ENCODE peak calls at places on chromosomes 16 and 17, in six cellular contexts. One of them, this sample, is unnamed.
A peak's percentile ranks its signal among the peaks of the same experiment; 100 is the strongest.

GRCh38 chr17:55162556-55162946 is 102.2 kb upstream of the HLF start:
- DNase-seq in amygdala: no peak
- DNase-seq in T-cell: no peak
- DNase-seq in IMR-90: no peak
- DNase-seq in stomach: no peak
- DNase-seq in NCI-H1436: no peak
- DNase-seq in this sample: no peak

GRCh38 chr17:50036455-50037320 is 19.2 kb upstream of the ITGA3 start:
- DNase-seq in amygdala: no peak
- DNase-seq in T-cell: no peak
- DNase-seq in IMR-90: no peak
- DNase-seq in stomach: no peak
- DNase-seq in NCI-H1436: no peak
- DNase-seq in this sample: no peak

GRCh38 chr17:49694847-49695697 is 12.7 kb downstream of the SLC35B1 start:
- DNase-seq in amygdala: no peak
- DNase-seq in T-cell: peak; percentile 74
- DNase-seq in IMR-90: no peak
- DNase-seq in stomach: peak; percentile 72
- DNase-seq in NCI-H1436: peak; percentile 51
- DNase-seq in this sample: no peak

GRCh38 chr17:62703269-62703775 is 75.9 kb downstream of the MRC2 start:
- DNase-seq in amygdala: no peak
- DNase-seq in T-cell: no peak
- DNase-seq in IMR-90: peak; percentile 53
- DNase-seq in stomach: peak; percentile 73
- DNase-seq in NCI-H1436: no peak
- DNase-seq in this sample: no peak

GRCh38 chr17:77312786-77313599 is 172.2 kb downstream of the SEC14L1 start:
- DNase-seq in amygdala: no peak
- DNase-seq in T-cell: no peak
- DNase-seq in IMR-90: peak; percentile 82
- DNase-seq in stomach: peak; percentile 75
- DNase-seq in NCI-H1436: no peak
- DNase-seq in this sample: peak; percentile 91

GRCh38 chr16:61892531-61892930 is 143.7 kb downstream of the CDH8 start:
- DNase-seq in amygdala: no peak
- DNase-seq in T-cell: no peak
- DNase-seq in IMR-90: no peak
- DNase-seq in stomach: no peak
- DNase-seq in NCI-H1436: no peak
- DNase-seq in this sample: no peak

GRCh38 chr17:20111538-20111937 is 102.4 kb downstream of the SPECC1 start:
- DNase-seq in amygdala: no peak
- DNase-seq in T-cell: no peak
- DNase-seq in IMR-90: no peak
- DNase-seq in stomach: no peak
- DNase-seq in NCI-H1436: no peak
- DNase-seq in this sample: no peak

GRCh38 chr17:14138649-14139048 is 69.3 kb downstream of the COX10 start:
- DNase-seq in amygdala: no peak
- DNase-seq in T-cell: no peak
- DNase-seq in IMR-90: no peak
- DNase-seq in stomach: no peak
- DNase-seq in NCI-H1436: no peak
- DNase-seq in this sample: no peak

GRCh38 chr17:78173025-78173715 is 4.8 kb downstream of the SYNGR2 start:
- DNase-seq in amygdala: no peak
- DNase-seq in T-cell: no peak
- DNase-seq in IMR-90: no peak
- DNase-seq in stomach: no peak
- DNase-seq in NCI-H1436: no peak
- DNase-seq in this sample: no peak

GRCh38 chr17:7940034-7940433 is 8.0 kb downstream of the CNTROB start:
- DNase-seq in amygdala: no peak
- DNase-seq in T-cell: no peak
- DNase-seq in IMR-90: no peak
- DNase-seq in stomach: no peak
- DNase-seq in NCI-H1436: no peak
- DNase-seq in this sample: no peak

GRCh38 chr16:64925166-64925565 is 196.7 kb downstream of the CDH11 start:
- DNase-seq in amygdala: no peak
- DNase-seq in T-cell: no peak
- DNase-seq in IMR-90: no peak
- DNase-seq in stomach: no peak
- DNase-seq in NCI-H1436: no peak
- DNase-seq in this sample: no peak

GRCh38 chr16:84775262-84775810 is 44.4 kb upstream of the CRISPLD2 start:
- DNase-seq in amygdala: no peak
- DNase-seq in T-cell: no peak
- DNase-seq in IMR-90: no peak
- DNase-seq in stomach: no peak
- DNase-seq in NCI-H1436: no peak
- DNase-seq in this sample: no peak

GRCh38 chr16:77899416-77899815 is 111.1 kb downstream of the VAT1L start:
- DNase-seq in amygdala: no peak
- DNase-seq in T-cell: no peak
- DNase-seq in IMR-90: no peak
- DNase-seq in stomach: no peak
- DNase-seq in NCI-H1436: no peak
- DNase-seq in this sample: no peak

GRCh38 chr17:49290690-49291326 is 60.2 kb upstream of the PHOSPHO1 start:
- DNase-seq in amygdala: no peak
- DNase-seq in T-cell: no peak
- DNase-seq in IMR-90: peak; percentile 42
- DNase-seq in stomach: no peak
- DNase-seq in NCI-H1436: peak; percentile 1
- DNase-seq in this sample: no peak

GRCh38 chr17:39118674-39119419 is 32.6 kb downstream of the PLXDC1 start:
- DNase-seq in amygdala: no peak
- DNase-seq in T-cell: no peak
- DNase-seq in IMR-90: no peak
- DNase-seq in stomach: no peak
- DNase-seq in NCI-H1436: no peak
- DNase-seq in this sample: no peak

GRCh38 chr17:79131701-79132100 is 57.1 kb downstream of the ENGASE start:
- DNase-seq in amygdala: no peak
- DNase-seq in T-cell: no peak
- DNase-seq in IMR-90: no peak
- DNase-seq in stomach: no peak
- DNase-seq in NCI-H1436: no peak
- DNase-seq in this sample: no peak

GRCh38 chr16:50836121-50836541 is 94.2 kb downstream of the CYLD start:
- DNase-seq in amygdala: no peak
- DNase-seq in T-cell: no peak
- DNase-seq in IMR-90: no peak
- DNase-seq in stomach: no peak
- DNase-seq in NCI-H1436: no peak
- DNase-seq in this sample: no peak